ENCODE peak calls at places on chromosomes 5 and 9, in ten cellular contexts. M is colonic mucosa, T is ovary, L is suprapubic skin, U is endodermal cell, J is right atrium auricular region, G is H9, D is endothelial cell of umbilical vein, X is lung, W is tibial artery. N is an unnamed sample.

GRCh38 chr9:37938121-37938906 is 34.4 kb upstream of the SLC25A51 start:
- DNase-seq in M (no peak), T (peak; percentile 33), L (no peak), U (no peak), J (peak; percentile 77), G (no peak), D (peak; percentile 90), X (no peak), W (no peak), N (no peak)

GRCh38 chr5:73950441-73950873 is 324.5 kb downstream of the ARHGEF28 start:
- DNase-seq in M (no peak), T (no peak), L (no peak), U (no peak), J (no peak), G (no peak), D (no peak), X (no peak), W (no peak), N (no peak)

GRCh38 chr9:129352157-129352870 is 174.3 kb upstream of the IER5L start:
- DNase-seq in M (peak; percentile 39), T (peak; percentile 87), L (no peak), U (peak; percentile 93), J (no peak), G (peak; percentile 92), D (no peak), X (no peak), W (no peak), N (peak; percentile 84)

GRCh38 chr5:7995688-7996294 is 126.8 kb downstream of the MTRR start:
- DNase-seq in M (no peak), T (no peak), L (no peak), U (no peak), J (no peak), G (no peak), D (no peak), X (no peak), W (no peak), N (no peak)

GRCh38 chr9:87383341-87384150 is 114.1 kb upstream of the DAPK1 start:
- DNase-seq in M (no peak), T (no peak), L (no peak), U (no peak), J (no peak), G (no peak), D (no peak), X (no peak), W (no peak), N (no peak)

GRCh38 chr5:173535976-173536639 is 80.3 kb downstream of the BOD1 start:
- DNase-seq in M (no peak), T (no peak), L (no peak), U (no peak), J (no peak), G (no peak), D (no peak), X (no peak), W (no peak), N (no peak)

GRCh38 chr9:94287877-94288513 is 28.9 kb downstream of the ZNF169 start:
- DNase-seq in M (no peak), T (no peak), L (no peak), U (no peak), J (no peak), G (no peak), D (no peak), X (no peak), W (no peak), N (no peak)

GRCh38 chr9:89808076-89808701 is 203.4 kb downstream of the GADD45G start:
- DNase-seq in M (no peak), T (no peak), L (no peak), U (peak; percentile 44), J (peak; percentile 46), G (no peak), D (peak; percentile 49), X (no peak), W (peak; percentile 16), N (no peak)

GRCh38 chr9:125272697-125273096 is 11.1 kb downstream of the GAPVD1 start:
- DNase-seq in M (peak; percentile 54), T (no peak), L (no peak), U (no peak), J (no peak), G (no peak), D (no peak), X (no peak), W (no peak), N (no peak)

GRCh38 chr5:164742025-164742424 is 1236.6 kb downstream of the MAT2B start:
- DNase-seq in M (no peak), T (no peak), L (no peak), U (no peak), J (no peak), G (no peak), D (no peak), X (no peak), W (no peak), N (no peak)

GRCh38 chr9:131609116-131609830 is 64.0 kb downstream of the PRRT1B start:
- DNase-seq in M (no peak), T (peak; percentile 50), L (peak; percentile 81), U (peak; percentile 60), J (peak; percentile 78), G (no peak), D (peak; percentile 32), X (no peak), W (no peak), N (no peak)

GRCh38 chr5:176153741-176154140 is 84.5 kb upstream of the SIMC1 start:
- DNase-seq in M (no peak), T (peak; percentile 65), L (no peak), U (no peak), J (no peak), G (no peak), D (no peak), X (no peak), W (no peak), N (no peak)

GRCh38 chr5:176154821-176155220 is 83.4 kb upstream of the SIMC1 start:
- DNase-seq in M (no peak), T (no peak), L (no peak), U (no peak), J (no peak), G (no peak), D (no peak), X (no peak), W (no peak), N (no peak)

GRCh38 chr5:176155882-176156497 is 82.2 kb upstream of the SIMC1 start:
- DNase-seq in M (no peak), T (no peak), L (no peak), U (no peak), J (no peak), G (no peak), D (no peak), X (no peak), W (no peak), N (no peak)

GRCh38 chr5:176161431-176161830 is 76.8 kb upstream of the SIMC1 start:
- DNase-seq in M (no peak), T (no peak), L (no peak), U (no peak), J (no peak), G (no peak), D (no peak), X (no peak), W (no peak), N (no peak)

DNA sequence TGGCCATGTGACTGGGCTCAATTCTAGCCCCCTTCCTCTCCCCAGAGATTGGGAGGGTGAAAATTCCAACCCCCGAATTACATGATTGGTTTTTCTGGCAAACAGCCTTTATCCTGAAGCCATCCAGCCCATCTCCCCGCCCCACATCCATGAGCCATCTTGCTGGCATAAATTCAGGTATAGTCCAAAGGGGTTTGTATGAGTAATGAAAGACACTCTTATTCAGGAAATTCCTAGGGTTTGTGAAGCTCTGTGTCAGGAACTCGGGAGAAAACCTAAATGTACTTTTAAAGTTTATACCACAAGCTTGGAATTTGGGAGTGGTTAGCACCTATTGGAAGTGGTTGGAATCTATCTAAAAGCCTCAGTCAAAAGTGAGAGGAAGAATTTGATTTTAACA is 80.6 kb upstream of the SIMC1 start:
- DNase-seq in M (no peak), T (no peak), L (no peak), U (no peak), J (no peak), G (no peak), D (no peak), X (no peak), W (no peak), N (no peak)
- H3K27ac ChIP-seq in M (no peak overlapping the region), T (no peak overlapping the region), L (no peak overlapping the region), U (no peak overlapping the region), J (no peak overlapping the region), G (no peak overlapping the region), D (no peak overlapping the region), X (no peak overlapping the region), W (no peak overlapping the region), N (no peak overlapping the region)

GRCh38 chr5:180470966-180471582 is 23.1 kb upstream of the CNOT6 start:
- DNase-seq in M (peak; percentile 60), T (peak; percentile 67), L (no peak), U (peak; percentile 88), J (no peak), G (peak; percentile 74), D (peak; percentile 50), X (peak; percentile 52), W (no peak), N (no peak)
- TF ChIP-seq CTCF in M (peak; percentile 89), T (peak; percentile 81), L (peak; percentile 72), U (peak; percentile 92), J (peak; percentile 92), G (peak; percentile 94), D (peak; percentile 86), X (peak; percentile 71), W (peak; percentile 92), N (peak; percentile 92)

GRCh38 chr9:111805262-111805661 is 10.5 kb upstream of the SHOC1 start:
- DNase-seq in M (no peak), T (no peak), L (no peak), U (no peak), J (no peak), G (no peak), D (peak; percentile 21), X (no peak), W (no peak), N (no peak)
- H3K4me1 ChIP-seq in M (no peaks in the 10 kb centered on the region), T (no peaks in the 10 kb centered on the region), L (peaks cover 10% of the 10 kb centered on the region), U (no peaks in the 10 kb centered on the region), J (no peaks in the 10 kb centered on the region), G (no peaks in the 10 kb centered on the region), D (peaks cover 24% of the 10 kb centered on the region), X (no peaks in the 10 kb centered on the region), W (no peaks in the 10 kb centered on the region), N (no peaks in the 10 kb centered on the region)

GRCh38 chr5:147904110-147904509 is 2.2 kb downstream of the C5orf46 start:
- DNase-seq in M (no peak), T (no peak), L (no peak), U (no peak), J (no peak), G (no peak), D (no peak), X (no peak), W (no peak), N (no peak)
- H3K27ac ChIP-seq in M (no peak overlapping the region), T (no peak overlapping the region), L (no peak overlapping the region), U (no peak overlapping the region), J (no peak overlapping the region), G (no peak overlapping the region), D (no peak overlapping the region), X (no peak overlapping the region), W (peak overlapping the region; percentile 68), N (no peak overlapping the region)

GRCh38 chr9:120610975-120611689 is 31.2 kb upstream of the CDK5RAP2 start:
- DNase-seq in M (no peak), T (no peak), L (no peak), U (no peak), J (no peak), G (no peak), D (no peak), X (no peak), W (no peak), N (no peak)
- TF ChIP-seq CTCF in M (no peak), T (no peak), L (no peak), U (peak; percentile 65), J (no peak), G (peak; percentile 51), D (no peak), X (no peak), W (no peak), N (no peak)

N was measured in kidney.